ENCODE peak calls at places on chromosomes 13 and 19, in four cellular contexts. T is GM12892, W is tibial nerve, F is ovary. D is an unnamed sample.

GRCh38 chr13:41365636-41366035 is 54.6 kb downstream of the NAA16 start:
- DNase-seq in T (no peak), W (no peak), F (no peak), D (no peak)

GRCh38 chr19:3285647-3286176 is 61.3 kb downstream of the CELF5 start:
- DNase-seq in T (no peak), W (no peak), F (no peak), D (no peak)

GRCh38 chr13:89029062-89029461 is 1357.9 kb downstream of the SLITRK5 start:
- DNase-seq in T (no peak), W (no peak), F (no peak), D (no peak)

GRCh38 chr19:28285917-28286316 is 927.0 kb downstream of the UQCRFS1 start:
- DNase-seq in T (no peak), W (no peak), F (no peak), D (no peak)

GRCh38 chr19:29798783-29799182 is 13.0 kb upstream of the CCNE1 start:
- DNase-seq in T (no peak), W (no peak), F (no peak), D (no peak)

GRCh38 chr13:22454586-22454985 is 726.2 kb upstream of the SGCG start:
- DNase-seq in T (no peak), W (no peak), F (no peak), D (no peak)

GRCh38 chr19:53538378-53539109 is 599 bp downstream of the ZNF331 start:
- DNase-seq in T (no peak), W (no peak), F (no peak), D (no peak)

GRCh38 chr19:49492573-49493411 is 3.4 kb upstream of the RPS11 start:
- DNase-seq in T (no peak), W (no peak), F (no peak), D (no peak)

GRCh38 chr13:87677334-87678234 is 6.4 kb downstream of the SLITRK5 start:
- DNase-seq in T (no peak), W (no peak), F (no peak), D (no peak)

GRCh38 chr19:18972851-18973250 is 31.8 kb upstream of the HOMER3 start:
- DNase-seq in T (no peak), W (no peak), F (no peak), D (no peak)

GRCh38 chr13:29847501-29847983 is 2.9 kb downstream of the UBL3 start:
- DNase-seq in T (no peak), W (no peak), F (peak), D (peak)

GRCh38 chr19:51158474-51159129 is 16.5 kb downstream of the SIGLEC7 start:
- DNase-seq in T (no peak), W (no peak), F (peak), D (no peak)

GRCh38 chr13:114282143-114282685 is 813 bp downstream of the UPF3A start:
- DNase-seq in T (peak), W (no peak), F (peak), D (peak)

GRCh38 chr19:49422407-49423277 is 599 bp downstream of the PTH2 start:
- DNase-seq in T (no peak), W (no peak), F (no peak), D (no peak)

GRCh38 chr19:14440049-14440448 is 6.9 kb downstream of the PKN1 start:
- DNase-seq in T (peak), W (peak), F (no peak), D (no peak)

GRCh38 chr19:13554506-13555235 is 48.4 kb upstream of the CACNA1A start:
- DNase-seq in T (no peak), W (no peak), F (no peak), D (no peak)

GRCh38 chr13:40251343-40252032 is 415.0 kb downstream of the FOXO1 start:
- DNase-seq in T (no peak), W (no peak), F (no peak), D (no peak)

GRCh38 chr19:6691342-6691741 is 21.4 kb upstream of the TNFSF14 start:
- DNase-seq in T (no peak), W (no peak), F (no peak), D (no peak)

GRCh38 chr19:11540642-11541041 is 2.0 kb downstream of the CNN1 start:
- DNase-seq in T (no peak), W (no peak), F (peak), D (peak)

GRCh38 chr19:11535792-11536595 is 2.7 kb upstream of the CNN1 start:
- DNase-seq in T (peak), W (peak), F (peak), D (peak)

GRCh38 chr19:11539495-11540365 is 1.1 kb downstream of the CNN1 start:
- DNase-seq in T (no peak), W (no peak), F (peak), D (peak)

GRCh38 chr19:11541238-11541637 is 2.6 kb downstream of the CNN1 start:
- DNase-seq in T (no peak), W (no peak), F (no peak), D (no peak)

DNA sequence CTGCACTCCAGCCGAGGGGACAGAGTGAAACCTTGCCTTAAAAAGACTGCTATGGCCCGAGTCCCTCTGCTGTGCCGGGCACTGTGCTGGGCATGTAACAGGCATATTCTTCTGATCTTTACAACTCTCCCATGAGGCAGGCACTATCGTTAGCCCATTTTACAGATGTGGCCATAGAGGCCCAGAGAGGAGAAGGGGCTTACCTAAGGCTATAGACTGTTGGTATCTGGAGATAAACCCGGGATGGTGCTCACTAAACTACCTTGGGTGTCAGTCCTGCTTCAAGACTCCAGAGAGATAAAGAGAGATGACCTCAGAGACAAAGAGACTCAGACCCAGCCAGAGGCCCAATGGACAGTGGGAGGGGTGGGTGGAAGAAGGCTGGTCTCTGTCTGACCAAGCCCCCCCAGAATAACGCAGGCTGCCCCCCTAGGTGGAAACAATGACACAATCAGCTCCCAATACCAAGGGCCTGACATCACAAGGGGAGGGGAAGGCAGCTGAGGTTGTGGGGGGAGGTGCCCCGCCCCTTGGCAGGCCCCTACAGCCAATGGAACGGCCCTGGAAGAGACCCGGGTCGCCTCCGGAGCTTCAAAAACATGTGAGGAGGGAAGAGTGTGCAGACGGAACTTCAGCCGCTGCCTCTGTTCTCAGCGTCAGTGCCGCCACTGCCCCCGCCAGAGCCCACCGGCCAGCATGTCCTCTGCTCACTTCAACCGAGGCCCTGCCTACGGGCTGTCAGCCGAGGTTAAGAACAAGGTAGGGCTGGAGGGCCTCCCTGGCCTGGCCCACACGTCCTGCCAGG is at the start of gene CNN1:
- DNase-seq in T (no peak), W (no peak), F (peak), D (peak)
- TF ChIP-seq POLR2A in T (no peak), W (no peak), F (peak), D (peak)

GRCh38 chr19:45646345-45646698 is 7.1 kb upstream of the EML2 start:
- DNase-seq in T (no peak), W (no peak), F (no peak), D (no peak)
- TF ChIP-seq POLR2A in T (no peak), W (no peak), F (no peak), D (no peak)

DNA sequence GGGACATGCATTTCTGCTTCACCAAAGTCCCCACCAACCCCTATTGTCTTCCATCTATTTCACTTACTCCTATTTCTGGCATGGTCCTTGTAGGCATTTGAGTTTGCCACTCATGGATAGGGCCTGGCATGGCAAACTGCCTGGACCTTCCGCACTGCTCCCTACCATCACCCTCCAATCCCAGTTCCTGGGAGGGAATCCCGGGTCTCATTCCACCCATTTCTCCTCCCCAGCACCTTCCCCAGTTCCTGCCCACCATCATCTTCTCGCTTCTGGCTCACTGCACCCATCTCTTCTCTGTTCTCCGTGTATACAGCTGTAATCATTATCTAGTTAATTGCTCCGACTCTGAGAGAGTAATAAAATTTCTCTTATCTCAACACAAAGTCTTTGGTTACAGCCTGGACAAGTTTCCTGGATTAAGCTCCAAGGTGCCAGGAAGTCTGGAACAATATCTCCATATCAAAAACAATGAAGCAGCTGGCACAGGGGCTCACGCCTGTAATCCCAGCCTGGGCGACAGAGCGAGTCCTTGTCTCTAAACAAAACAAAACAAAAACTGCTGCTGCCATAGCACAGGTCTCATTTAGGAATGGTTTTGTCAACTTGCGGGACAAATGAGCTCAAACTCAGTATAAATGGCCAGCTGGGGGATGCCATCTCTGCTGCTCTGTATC is 17.0 kb upstream of the COX7A1 start:
- DNase-seq in T (no peak), W (no peak), F (no peak), D (no peak)
- TF ChIP-seq POLR2A in T (no peak), W (no peak), F (no peak), D (no peak)

DNA sequence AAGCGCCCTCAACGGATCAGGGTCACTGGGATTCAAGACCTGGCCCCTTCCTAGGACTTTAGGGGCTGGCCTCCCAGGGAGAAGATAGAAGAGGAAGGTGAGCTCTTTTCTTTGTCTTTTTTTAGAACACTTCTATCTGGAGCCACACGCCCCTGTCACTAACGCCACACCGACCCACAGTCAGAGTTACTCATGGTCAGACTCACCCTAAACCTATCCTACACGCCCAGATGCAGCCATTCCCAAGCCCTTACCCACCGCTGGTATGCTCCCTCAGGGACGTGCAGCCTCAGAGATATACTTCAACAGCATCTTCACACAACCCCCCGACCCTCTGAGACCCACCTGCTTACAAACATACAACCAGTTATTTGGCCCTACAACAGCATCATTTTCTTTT is 29.9 kb upstream of the MUC16 start:
- DNase-seq in T (no peak), W (no peak), F (no peak), D (no peak)
- TF ChIP-seq POLR2A in T (no peak), W (no peak), F (no peak), D (no peak)

GRCh38 chr19:11434703-11435056 is 241 bp downstream of the ODAD3 start:
- DNase-seq in T (no peak), W (no peak), F (no peak), D (peak)

GRCh38 chr19:11435057-11435832 is at the start of the genes ODAD3 and PRKCSH:
- DNase-seq in T (peak), W (peak), F (peak), D (peak)

GRCh38 chr19:11437955-11438354 is 2.5 kb downstream of the PRKCSH start:
- DNase-seq in T (no peak), W (no peak), F (no peak), D (no peak)

GRCh38 chr19:11435833-11436313 is 438 bp downstream of the PRKCSH start:
- DNase-seq in T (no peak), W (no peak), F (peak), D (no peak)
- TF ChIP-seq POLR2A in T (peak), W (no peak), F (no peak), D (no peak)

GRCh38 chr19:42216653-42217521 is 590 bp downstream of the DEDD2 start:
- DNase-seq in T (no peak), W (no peak), F (peak), D (peak)
- TF ChIP-seq POLR2A in T (no peak), W (no peak), F (no peak), D (no peak)